ENCODE peak calls at places on chromosomes 13 and 19, in nine cellular contexts. T is tibial artery; N is ovary; U is colonic mucosa; B is CD8-positive, alpha-beta memory T cell; M is IMR-90; Z is right atrium auricular region; L is lower leg skin; Y is fibroblast of mammary gland. F is an unnamed sample.

GRCh38 chr13:51785592-51786424 is 18.2 kb downstream of the DHRS12 start:
- DNase-seq in T (no peak), N (peak), U (peak), B (no peak), M (peak), Z (no peak), L (no peak), Y (peak), F (no peak)

GRCh38 chr13:75621147-75621546 is 15.0 kb upstream of the LMO7 start:
- DNase-seq in T (no peak), N (no peak), U (no peak), B (no peak), M (peak), Z (no peak), L (no peak), Y (peak), F (no peak)

GRCh38 chr19:7199613-7200533 is 94.3 kb downstream of the INSR start:
- DNase-seq in T (no peak), N (no peak), U (peak), B (no peak), M (peak), Z (no peak), L (no peak), Y (no peak), F (no peak)

GRCh38 chr19:42528354-42529247 is at the start of gene CEACAM1:
- DNase-seq in T (no peak), N (no peak), U (peak), B (peak), M (no peak), Z (peak), L (peak), Y (no peak), F (peak)

GRCh38 chr13:112711528-112712265 is 21.9 kb downstream of the ATP11A start:
- DNase-seq in T (peak), N (peak), U (peak), B (no peak), M (peak), Z (peak), L (peak), Y (peak), F (no peak)

GRCh38 chr13:38093425-38093824 is 223.9 kb upstream of the TRPC4 start:
- DNase-seq in T (no peak), N (no peak), U (no peak), B (no peak), M (no peak), Z (no peak), L (no peak), Y (no peak), F (no peak)

GRCh38 chr19:32691291-32691951 is at the start of gene NUDT19:
- DNase-seq in T (peak), N (peak), U (peak), B (peak), M (peak), Z (peak), L (peak), Y (peak), F (peak)

GRCh38 chr19:14479985-14480694 is 5.0 kb upstream of the PTGER1 start:
- DNase-seq in T (no peak), N (no peak), U (no peak), B (peak), M (peak), Z (no peak), L (no peak), Y (no peak), F (peak)

GRCh38 chr13:93249259-93249917 is 22.8 kb downstream of the GPC6 start:
- DNase-seq in T (no peak), N (no peak), U (no peak), B (no peak), M (peak), Z (no peak), L (no peak), Y (peak), F (no peak)

GRCh38 chr13:74732736-74733135 is 598.5 kb upstream of the KLF12 start:
- DNase-seq in T (no peak), N (no peak), U (no peak), B (no peak), M (no peak), Z (no peak), L (no peak), Y (no peak), F (no peak)

GRCh38 chr19:43445426-43445825 is 20.0 kb downstream of the LYPD3 start:
- DNase-seq in T (no peak), N (no peak), U (no peak), B (no peak), M (no peak), Z (no peak), L (no peak), Y (no peak), F (no peak)

GRCh38 chr19:5693195-5694166 is 3.4 kb downstream of the RPL36 start:
- DNase-seq in T (no peak), N (no peak), U (no peak), B (no peak), M (no peak), Z (no peak), L (peak), Y (no peak), F (no peak)

GRCh38 chr13:35995136-35995535 is 136.0 kb downstream of the DCLK1 start:
- DNase-seq in T (no peak), N (no peak), U (no peak), B (no peak), M (no peak), Z (no peak), L (no peak), Y (peak), F (no peak)

GRCh38 chr19:11422163-11423068 is 3.3 kb upstream of the RGL3 start:
- DNase-seq in T (peak), N (peak), U (peak), B (peak), M (no peak), Z (peak), L (peak), Y (peak), F (peak)

GRCh38 chr13:94305463-94305862 is 174.0 kb downstream of the DCT start:
- DNase-seq in T (no peak), N (peak), U (no peak), B (no peak), M (peak), Z (no peak), L (no peak), Y (peak), F (no peak)

GRCh38 chr19:19642506-19643157 is 825 bp downstream of the GMIP start:
- DNase-seq in T (no peak), N (no peak), U (no peak), B (peak), M (no peak), Z (no peak), L (no peak), Y (no peak), F (peak)

GRCh38 chr13:99677388-99677951 is 176.2 kb downstream of the TM9SF2 start:
- DNase-seq in T (no peak), N (no peak), U (no peak), B (no peak), M (no peak), Z (no peak), L (no peak), Y (peak), F (no peak)

GRCh38 chr13:66001136-66001535 is 1229.0 kb downstream of the PCDH9 start:
- DNase-seq in T (no peak), N (no peak), U (no peak), B (no peak), M (no peak), Z (no peak), L (no peak), Y (no peak), F (no peak)

GRCh38 chr13:52751196-52751595 is 11.6 kb upstream of the CNMD start:
- DNase-seq in T (no peak), N (no peak), U (no peak), B (no peak), M (no peak), Z (no peak), L (no peak), Y (no peak), F (no peak)

GRCh38 chr13:45500492-45501174 is 35.9 kb downstream of the COG3 start:
- DNase-seq in T (no peak), N (no peak), U (no peak), B (no peak), M (peak), Z (no peak), L (no peak), Y (peak), F (no peak)

GRCh38 chr13:64992314-64992713 is 2237.8 kb downstream of the PCDH9 start:
- DNase-seq in T (no peak), N (no peak), U (no peak), B (no peak), M (peak), Z (no peak), L (no peak), Y (no peak), F (no peak)

GRCh38 chr13:20713751-20714150 is 10.3 kb downstream of the IL17D start:
- DNase-seq in T (peak), N (peak), U (no peak), B (no peak), M (peak), Z (peak), L (no peak), Y (peak), F (no peak)

GRCh38 chr13:110233181-110233641 is 73.7 kb downstream of the COL4A1 start:
- DNase-seq in T (peak), N (peak), U (no peak), B (no peak), M (peak), Z (peak), L (peak), Y (peak), F (no peak)

GRCh38 chr13:108425056-108425455 is 155.5 kb downstream of the TNFSF13B start:
- DNase-seq in T (no peak), N (no peak), U (no peak), B (no peak), M (no peak), Z (no peak), L (no peak), Y (no peak), F (no peak)

GRCh38 chr13:110799246-110800236 is 86.0 kb downstream of the ING1 start:
- DNase-seq in T (peak), N (peak), U (no peak), B (no peak), M (peak), Z (peak), L (no peak), Y (peak), F (no peak)

GRCh38 chr19:46967578-46968018 is 52.0 kb upstream of the NPAS1 start:
- DNase-seq in T (no peak), N (no peak), U (peak), B (peak), M (no peak), Z (peak), L (no peak), Y (no peak), F (peak)

GRCh38 chr13:98207411-98207810 is 30.3 kb upstream of the RNF113B start:
- DNase-seq in T (no peak), N (no peak), U (no peak), B (no peak), M (peak), Z (no peak), L (no peak), Y (no peak), F (no peak)

GRCh38 chr13:48653074-48654054 is at the start of gene CYSLTR2:
- DNase-seq in T (no peak), N (no peak), U (no peak), B (no peak), M (peak), Z (no peak), L (no peak), Y (peak), F (peak)

GRCh38 chr19:49684251-49684982 is 5.0 kb upstream of the ADM5 start:
- DNase-seq in T (no peak), N (no peak), U (no peak), B (no peak), M (no peak), Z (no peak), L (no peak), Y (no peak), F (no peak)

GRCh38 chr13:76512676-76513277 is 373.4 kb downstream of the KCTD12 start:
- DNase-seq in T (no peak), N (no peak), U (no peak), B (no peak), M (peak), Z (no peak), L (no peak), Y (peak), F (no peak)

DNA sequence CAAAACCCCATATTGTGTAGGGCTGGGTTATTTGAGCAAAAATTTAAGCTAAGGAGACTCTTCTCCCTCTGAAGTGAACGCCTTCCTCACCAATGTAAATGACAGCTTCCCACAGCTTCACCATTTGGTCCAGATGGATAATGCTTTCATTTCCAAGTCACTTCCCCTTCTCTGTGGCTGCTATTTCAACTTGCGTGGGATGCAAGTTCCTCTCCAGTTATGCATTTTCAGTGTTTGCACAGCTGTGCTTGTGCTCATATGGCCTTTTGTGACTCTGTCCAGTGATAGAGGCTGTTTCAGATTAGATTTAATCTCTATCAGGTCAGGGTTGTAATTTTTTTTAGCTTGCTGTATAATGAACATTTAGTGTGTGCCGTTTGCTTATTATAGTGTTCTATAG is 86.4 kb downstream of the TNFRSF19 start:
- DNase-seq in T (no peak), N (no peak), U (no peak), B (no peak), M (peak), Z (no peak), L (no peak), Y (peak), F (no peak)
- H3K4me3 ChIP-seq in T (no peak), N (no peak), U (no peak), B (no peak), M (no peak), Z (no peak), L (no peak), Y (no peak), F (no peak)

GRCh38 chr19:1168877-1169791 is 4.9 kb downstream of the SBNO2 start:
- DNase-seq in T (no peak), N (peak), U (no peak), B (no peak), M (peak), Z (no peak), L (peak), Y (peak), F (no peak)
- H3K4me3 ChIP-seq in T (no peak), N (peak), U (peak), B (no peak), M (peak), Z (no peak), L (no peak), Y (peak), F (no peak)

GRCh38 chr13:77519808-77520207 is 15.7 kb upstream of the SCEL start:
- DNase-seq in T (no peak), N (no peak), U (no peak), B (no peak), M (no peak), Z (no peak), L (no peak), Y (peak), F (no peak)

GRCh38 chr13:77523386-77523785 is 12.1 kb upstream of the SCEL start:
- DNase-seq in T (no peak), N (no peak), U (no peak), B (no peak), M (no peak), Z (no peak), L (no peak), Y (no peak), F (no peak)

GRCh38 chr13:77522444-77522843 is 13.1 kb upstream of the SCEL start:
- DNase-seq in T (no peak), N (no peak), U (no peak), B (no peak), M (no peak), Z (no peak), L (no peak), Y (no peak), F (no peak)

GRCh38 chr13:77521595-77522367 is 13.7 kb upstream of the SCEL start:
- DNase-seq in T (no peak), N (no peak), U (no peak), B (no peak), M (no peak), Z (no peak), L (no peak), Y (peak), F (no peak)

GRCh38 chr13:77521194-77521593 is 14.3 kb upstream of the SCEL start:
- DNase-seq in T (no peak), N (no peak), U (no peak), B (no peak), M (no peak), Z (no peak), L (no peak), Y (peak), F (no peak)
- H3K4me3 ChIP-seq in T (no peak), N (no peak), U (no peak), B (no peak), M (no peak), Z (no peak), L (no peak), Y (no peak), F (no peak)

DNA sequence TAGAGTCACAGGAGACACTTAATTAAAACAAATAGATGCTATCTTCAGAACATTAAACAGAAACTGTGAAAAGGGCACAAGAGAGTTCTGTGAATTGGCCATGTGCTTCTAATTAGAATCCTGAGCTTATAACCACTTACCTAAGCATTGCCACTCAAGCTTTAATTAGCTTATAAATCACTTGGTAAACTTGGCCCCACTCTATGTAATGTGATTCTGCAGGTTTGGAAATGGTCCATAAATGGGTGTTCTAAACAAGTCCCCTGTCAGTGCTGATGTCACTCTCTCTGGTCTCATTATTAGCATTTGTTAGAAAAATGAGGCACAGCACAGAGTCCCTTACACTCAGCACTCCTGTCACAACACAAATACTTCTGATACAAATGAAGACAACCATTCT is 18.0 kb downstream of the ZNF91 start:
- DNase-seq in T (no peak), N (no peak), U (no peak), B (no peak), M (no peak), Z (no peak), L (no peak), Y (no peak), F (no peak)
- H3K4me3 ChIP-seq in T (no peak), N (no peak), U (no peak), B (no peak), M (no peak), Z (no peak), L (no peak), Y (no peak), F (peak)

DNA sequence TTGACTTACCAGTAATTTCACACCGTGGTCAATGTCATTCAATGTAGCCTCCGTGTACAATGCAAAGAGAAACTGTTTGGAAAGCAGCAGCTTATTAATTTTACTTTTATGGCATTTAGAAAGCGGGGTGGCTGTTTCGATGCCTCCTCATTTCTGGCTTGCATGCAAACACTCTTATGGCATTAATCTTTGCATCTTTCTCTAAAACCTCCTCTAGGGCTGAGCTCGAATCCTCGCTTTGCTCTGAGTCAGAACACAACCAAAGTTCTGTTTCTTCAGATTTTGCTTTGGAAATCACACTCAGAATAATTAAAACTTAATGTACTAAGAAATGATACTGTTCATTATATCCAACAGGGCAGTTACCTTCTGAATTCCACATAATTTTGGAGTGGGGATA is 77.0 kb downstream of the ZNF536 start:
- DNase-seq in T (no peak), N (no peak), U (no peak), B (no peak), M (no peak), Z (no peak), L (no peak), Y (no peak), F (no peak)
- H3K4me3 ChIP-seq in T (no peak), N (no peak), U (no peak), B (no peak), M (no peak), Z (no peak), L (no peak), Y (no peak), F (no peak)